ENCODE peak calls at places on chromosome 3, in four cellular contexts. I is cardiac fibroblast, X is left ventricle myocardium inferior, J is SK-N-SH. K is an unnamed sample.

GRCh38 chr3:141262306-141262705 is 30.7 kb downstream of the PXYLP1 start:
- DNase-seq in I (peak; percentile 80), X (no peak), J (no peak), K (no peak)

GRCh38 chr3:185724761-185725160 is 100.1 kb downstream of the IGF2BP2 start:
- DNase-seq in I (peak; percentile 56), X (no peak), J (no peak), K (no peak)

GRCh38 chr3:32200490-32200889 is 38.0 kb upstream of the CMTM8 start:
- DNase-seq in I (peak; percentile 90), X (peak; percentile 77), J (no peak), K (no peak)

GRCh38 chr3:151199569-151200438 is 3.2 kb downstream of the GPR171 start:
- DNase-seq in I (no peak), X (no peak), J (no peak), K (no peak)

GRCh38 chr3:10447110-10447509 is 58.3 kb downstream of the ATP2B2 start:
- DNase-seq in I (no peak), X (no peak), J (no peak), K (no peak)

GRCh38 chr3:141476033-141476432 is 10.8 kb upstream of the RASA2 start:
- DNase-seq in I (no peak), X (no peak), J (no peak), K (no peak)

GRCh38 chr3:56763233-56763632 is 38.5 kb downstream of the ARHGEF3 start:
- DNase-seq in I (no peak), X (no peak), J (no peak), K (no peak)

GRCh38 chr3:185824467-185825378 is at the start of gene IGF2BP2:
- DNase-seq in I (peak; percentile 81), X (peak; percentile 74), J (peak; percentile 61), K (peak; percentile 52)

GRCh38 chr3:28347374-28348285 is 891 bp upstream of the ZCWPW2 start:
- DNase-seq in I (peak; percentile 90), X (no peak), J (no peak), K (no peak)
- H3K4me3 ChIP-seq in I (peak overlapping the region; percentile 78), X (peak overlapping the region; percentile 83), J (peak overlapping the region; percentile 93), K (peak overlapping the region; percentile 78)

GRCh38 chr3:168239287-168239686 is 143.6 kb upstream of the GOLIM4 start:
- DNase-seq in I (no peak), X (no peak), J (no peak), K (no peak)

GRCh38 chr3:168241156-168241555 is 145.4 kb upstream of the GOLIM4 start:
- DNase-seq in I (no peak), X (no peak), J (no peak), K (no peak)
- H3K4me3 ChIP-seq in I (no peak overlapping the region), X (no peak overlapping the region), J (no peak overlapping the region), K (no peak overlapping the region)

GRCh38 chr3:49173792-49174170 is 2.4 kb downstream of the KLHDC8B start:
- DNase-seq in I (no peak), X (peak; percentile 45), J (peak; percentile 92), K (peak; percentile 69)

GRCh38 chr3:49171119-49171774 is at the start of gene KLHDC8B:
- DNase-seq in I (peak; percentile 80), X (peak; percentile 90), J (peak; percentile 97), K (peak; percentile 88)

GRCh38 chr3:49171775-49172500 is 540 bp downstream of the KLHDC8B start:
- DNase-seq in I (no peak), X (no peak), J (no peak), K (no peak)

GRCh38 chr3:49173116-49173791 is 1.9 kb downstream of the KLHDC8B start:
- DNase-seq in I (no peak), X (peak; percentile 73), J (peak; percentile 88), K (peak; percentile 79)

GRCh38 chr3:49172616-49173041 is 1.2 kb downstream of the KLHDC8B start:
- DNase-seq in I (no peak), X (no peak), J (no peak), K (no peak)
- H3K4me3 ChIP-seq in I (peak overlapping the region; percentile 81), X (peak overlapping the region; percentile 84), J (peak overlapping the region; percentile 90), K (peak overlapping the region; percentile 76)

DNA sequence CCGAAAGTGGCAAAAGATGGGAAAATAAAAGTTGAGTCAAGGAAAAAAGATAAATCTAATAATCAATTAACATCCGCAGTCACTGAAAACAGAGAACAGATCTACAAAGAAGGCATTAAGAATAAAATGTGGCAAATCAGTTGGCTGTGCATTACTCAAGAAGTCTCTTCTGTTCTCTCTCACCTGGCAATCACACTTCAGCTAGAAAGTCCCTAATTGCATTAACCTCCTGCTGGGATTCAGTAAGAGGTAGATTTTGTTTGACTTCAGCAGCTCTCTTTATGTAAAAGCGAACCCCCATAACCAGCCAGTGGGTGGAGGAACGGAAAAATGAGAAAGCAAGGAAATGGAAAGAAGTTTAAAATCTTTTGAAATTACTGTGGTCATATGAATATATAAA is 94.7 kb upstream of the PLXND1 start:
- DNase-seq in I (no peak), X (no peak), J (no peak), K (no peak)
- H3K4me3 ChIP-seq in I (no peak overlapping the region), X (no peak overlapping the region), J (no peak overlapping the region), K (no peak overlapping the region)

DNA sequence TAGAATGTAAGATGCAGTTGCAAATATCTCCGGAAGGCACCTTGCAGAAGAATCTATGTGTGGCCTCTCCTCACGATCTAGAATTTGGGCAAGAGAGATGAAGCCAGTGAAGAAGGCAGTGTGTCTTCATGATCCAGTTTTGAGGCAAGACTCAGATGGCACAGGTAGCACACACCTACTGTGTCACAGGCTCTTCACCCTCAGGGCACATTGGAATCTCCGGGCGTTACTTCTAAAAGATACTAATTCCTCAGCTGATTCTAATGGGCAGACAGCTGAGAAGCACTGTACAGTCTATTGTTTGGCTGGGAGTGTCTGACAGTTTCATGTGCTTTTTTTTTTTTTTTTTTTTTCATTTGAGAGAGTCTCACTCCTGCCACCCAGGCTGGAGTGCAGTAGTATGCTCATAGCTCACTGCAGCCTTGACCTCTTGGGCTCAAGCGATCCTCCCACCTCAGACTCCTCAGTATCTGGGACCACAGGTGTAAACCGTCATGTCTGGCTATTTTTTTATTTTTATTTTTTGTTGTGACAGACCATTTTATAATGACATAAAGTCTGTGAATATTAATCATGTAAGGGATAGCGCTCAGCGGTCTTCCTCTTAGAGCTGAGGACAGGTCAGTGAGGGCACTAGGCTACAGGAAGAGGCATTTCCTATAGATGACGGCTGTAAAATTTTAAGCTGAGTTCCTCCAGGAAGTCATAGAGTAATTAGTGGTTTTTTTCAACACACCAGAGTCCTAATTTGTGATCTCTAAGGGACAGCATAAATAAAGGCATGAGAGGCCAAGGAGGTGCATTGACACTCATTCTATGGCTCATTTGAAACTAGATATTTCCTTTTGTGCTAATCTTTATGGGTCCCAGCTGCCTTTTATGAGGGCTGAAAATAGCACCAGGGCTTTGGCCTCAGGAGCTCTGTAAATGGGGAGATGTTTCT is 4.0 kb downstream of the C3orf52 start:
- DNase-seq in I (no peak), X (no peak), J (no peak), K (no peak)
- H3K4me3 ChIP-seq in I (no peak overlapping the region), X (no peak overlapping the region), J (no peak overlapping the region), K (no peak overlapping the region)

GRCh38 chr3:88434001-88434400 is 284.2 kb downstream of the C3orf38 start:
- DNase-seq in I (no peak), X (no peak), J (no peak), K (no peak)
- H3K4me3 ChIP-seq in I (no peak overlapping the region), X (no peak overlapping the region), J (no peak overlapping the region), K (no peak overlapping the region)

GRCh38 chr3:72274511-72275295 is 489.8 kb upstream of the PROK2 start:
- DNase-seq in I (peak; percentile 86), X (peak; percentile 46), J (no peak), K (peak; percentile 44)
- H3K4me3 ChIP-seq in I (peak overlapping the region; percentile 15), X (peak overlapping the region; percentile 32), J (no peak overlapping the region), K (peak overlapping the region; percentile 20)

DNA sequence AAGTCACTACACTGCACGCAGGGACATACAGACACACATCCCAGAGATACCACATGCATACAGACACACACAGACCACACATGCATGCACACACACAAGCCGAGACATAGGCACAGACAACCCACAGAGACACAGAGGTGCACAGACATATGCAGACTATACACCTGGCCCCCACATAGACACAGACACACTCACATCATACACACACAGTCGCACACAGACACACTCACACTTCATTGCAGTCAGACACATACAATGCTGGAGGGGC is 1.2 kb upstream of the MGLL start:
- DNase-seq in I (no peak), X (no peak), J (no peak), K (no peak)
- H3K4me3 ChIP-seq in I (peak overlapping the region; percentile 42), X (peak overlapping the region; percentile 95), J (peak overlapping the region; percentile 63), K (peak overlapping the region; percentile 21)

GRCh38 chr3:61928776-61929175 is 367.4 kb downstream of the PTPRG start:
- DNase-seq in I (no peak), X (no peak), J (no peak), K (no peak)

GRCh38 chr3:61929631-61930030 is 368.3 kb downstream of the PTPRG start:
- DNase-seq in I (no peak), X (no peak), J (peak; percentile 22), K (no peak)

GRCh38 chr3:61935819-61936218 is 374.4 kb downstream of the PTPRG start:
- DNase-seq in I (no peak), X (no peak), J (no peak), K (no peak)

GRCh38 chr3:61936344-61936937 is 375.1 kb downstream of the PTPRG start:
- DNase-seq in I (peak; percentile 59), X (no peak), J (peak; percentile 35), K (peak; percentile 58)

GRCh38 chr3:61932499-61932898 is 371.1 kb downstream of the PTPRG start:
- DNase-seq in I (no peak), X (no peak), J (no peak), K (no peak)
- H3K4me3 ChIP-seq in I (no peak overlapping the region), X (no peak overlapping the region), J (no peak overlapping the region), K (no peak overlapping the region)

GRCh38 chr3:1501396-1501795 is 408.6 kb downstream of the CNTN6 start:
- DNase-seq in I (no peak), X (no peak), J (no peak), K (no peak)

DNA sequence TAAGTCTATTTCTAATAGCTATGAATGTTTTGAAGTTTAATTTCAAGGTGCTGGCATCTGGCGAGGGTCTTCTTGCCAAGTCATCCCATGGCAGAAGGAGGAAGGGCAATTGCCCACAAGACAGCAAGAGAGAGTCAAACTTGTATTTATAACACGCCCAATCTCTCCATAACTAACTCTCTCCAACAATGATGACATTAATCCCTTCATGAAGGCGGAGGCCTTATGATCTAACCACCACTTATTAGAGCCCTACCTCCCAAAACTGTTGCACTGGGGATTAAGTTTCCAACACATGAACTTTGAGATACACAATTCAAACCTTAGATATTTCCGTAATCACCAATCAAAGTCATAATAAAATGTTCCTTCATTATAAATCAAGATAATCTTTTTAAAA is 406.9 kb downstream of the CNTN6 start:
- DNase-seq in I (no peak), X (no peak), J (no peak), K (no peak)
- H3K4me3 ChIP-seq in I (no peak overlapping the region), X (no peak overlapping the region), J (no peak overlapping the region), K (no peak overlapping the region)

K was measured in BE2C.